ENCODE peak calls at places on chromosomes 5 and 9, in five cellular contexts. One of them, this sample, is unnamed.

GRCh38 chr5:120368923-120369715 is 95.0 kb upstream of the PRR16 start:
- DNase-seq in testis: no peak
- DNase-seq in IMR-90: no peak
- DNase-seq in endothelial cell of umbilical vein: no peak
- DNase-seq in left lung: no peak
- DNase-seq in this sample: peak; percentile 83

GRCh38 chr5:6747103-6747502 is 33.9 kb downstream of the TENT4A start:
- DNase-seq in endothelial cell of umbilical vein: no peak
- DNase-seq in testis: no peak
- DNase-seq in left lung: no peak
- DNase-seq in IMR-90: no peak
- DNase-seq in this sample: no peak

GRCh38 chr9:134699343-134699740 is 57.7 kb downstream of the COL5A1 start:
- DNase-seq in testis: no peak
- DNase-seq in endothelial cell of umbilical vein: no peak
- DNase-seq in IMR-90: peak; percentile 37
- DNase-seq in left lung: peak; percentile 6
- DNase-seq in this sample: no peak

GRCh38 chr5:42930934-42931333 is 109.2 kb downstream of the ANXA2R start:
- DNase-seq in IMR-90: peak; percentile 18
- DNase-seq in testis: no peak
- DNase-seq in endothelial cell of umbilical vein: no peak
- DNase-seq in left lung: no peak
- DNase-seq in this sample: no peak

GRCh38 chr5:140113180-140113698 is 670 bp upstream of the PURA start:
- DNase-seq in IMR-90: no peak
- DNase-seq in testis: peak; percentile 54
- DNase-seq in endothelial cell of umbilical vein: peak; percentile 10
- DNase-seq in left lung: peak; percentile 78
- DNase-seq in this sample: peak; percentile 51

GRCh38 chr9:92660266-92660665 is 9.7 kb downstream of the IPPK start:
- DNase-seq in endothelial cell of umbilical vein: no peak
- DNase-seq in testis: no peak
- DNase-seq in IMR-90: no peak
- DNase-seq in left lung: peak; percentile 49
- DNase-seq in this sample: no peak

GRCh38 chr5:27241564-27242257 is 203.3 kb upstream of the CDH9 start:
- DNase-seq in IMR-90: peak; percentile 97
- DNase-seq in endothelial cell of umbilical vein: no peak
- DNase-seq in left lung: no peak
- DNase-seq in testis: no peak
- DNase-seq in this sample: no peak

GRCh38 chr9:93814561-93814960 is 140.6 kb downstream of the BARX1 start:
- DNase-seq in left lung: no peak
- DNase-seq in IMR-90: no peak
- DNase-seq in testis: no peak
- DNase-seq in endothelial cell of umbilical vein: no peak
- DNase-seq in this sample: no peak

GRCh38 chr5:68067353-68067752 is 148.2 kb upstream of the PIK3R1 start:
- DNase-seq in IMR-90: no peak
- DNase-seq in endothelial cell of umbilical vein: no peak
- DNase-seq in left lung: no peak
- DNase-seq in testis: no peak
- DNase-seq in this sample: no peak

GRCh38 chr5:154543380-154543779 is 65.4 kb upstream of the HAND1 start:
- DNase-seq in endothelial cell of umbilical vein: no peak
- DNase-seq in testis: peak; percentile 64
- DNase-seq in IMR-90: no peak
- DNase-seq in left lung: no peak
- DNase-seq in this sample: no peak

GRCh38 chr9:136773386-136774044 is 9.2 kb upstream of the LCN15 start:
- DNase-seq in endothelial cell of umbilical vein: peak; percentile 42
- DNase-seq in left lung: peak; percentile 89
- DNase-seq in testis: no peak
- DNase-seq in IMR-90: no peak
- DNase-seq in this sample: no peak

GRCh38 chr5:35990941-35991592 is at the start of gene UGT3A1:
- DNase-seq in endothelial cell of umbilical vein: no peak
- DNase-seq in IMR-90: no peak
- DNase-seq in testis: no peak
- DNase-seq in left lung: no peak
- DNase-seq in this sample: peak; percentile 73

GRCh38 chr5:81755320-81755719 is 4.4 kb upstream of the SSBP2 start:
- DNase-seq in endothelial cell of umbilical vein: peak; percentile 64
- DNase-seq in left lung: no peak
- DNase-seq in testis: peak; percentile 68
- DNase-seq in IMR-90: peak; percentile 89
- DNase-seq in this sample: no peak

GRCh38 chr9:134053401-134053871 is 14.4 kb downstream of the BRD3 start:
- DNase-seq in IMR-90: no peak
- DNase-seq in endothelial cell of umbilical vein: no peak
- DNase-seq in left lung: peak; percentile 60
- DNase-seq in testis: no peak
- DNase-seq in this sample: peak; percentile 18

GRCh38 chr9:95091574-95091970 is 225.9 kb downstream of the FANCC start:
- DNase-seq in left lung: no peak
- DNase-seq in IMR-90: peak; percentile 53
- DNase-seq in endothelial cell of umbilical vein: no peak
- DNase-seq in testis: no peak
- DNase-seq in this sample: no peak

GRCh38 chr9:127589955-127590370 is 22.1 kb upstream of the STXBP1 start:
- DNase-seq in endothelial cell of umbilical vein: peak; percentile 71
- DNase-seq in IMR-90: peak; percentile 77
- DNase-seq in testis: peak; percentile 81
- DNase-seq in left lung: no peak
- DNase-seq in this sample: peak; percentile 72

GRCh38 chr5:10214036-10214435 is 35.7 kb downstream of the ATPSCKMT start:
- DNase-seq in endothelial cell of umbilical vein: no peak
- DNase-seq in testis: no peak
- DNase-seq in left lung: no peak
- DNase-seq in IMR-90: no peak
- DNase-seq in this sample: no peak

GRCh38 chr5:96432245-96433065 is 593 bp downstream of the PCSK1 start:
- DNase-seq in endothelial cell of umbilical vein: peak; percentile 12
- DNase-seq in left lung: no peak
- DNase-seq in IMR-90: no peak
- DNase-seq in testis: no peak
- DNase-seq in this sample: no peak

GRCh38 chr9:5515261-5515650 is 4.9 kb downstream of the PDCD1LG2 start:
- DNase-seq in left lung: no peak
- DNase-seq in IMR-90: no peak
- DNase-seq in testis: no peak
- DNase-seq in endothelial cell of umbilical vein: no peak
- DNase-seq in this sample: no peak

GRCh38 chr5:143533978-143534763 is 130.7 kb upstream of the NR3C1 start:
- DNase-seq in left lung: no peak
- DNase-seq in testis: no peak
- DNase-seq in endothelial cell of umbilical vein: no peak
- DNase-seq in IMR-90: no peak
- DNase-seq in this sample: peak; percentile 73

GRCh38 chr9:94945191-94946144 is 219.0 kb downstream of the AOPEP start:
- DNase-seq in left lung: no peak
- DNase-seq in testis: peak; percentile 35
- DNase-seq in endothelial cell of umbilical vein: peak; percentile 55
- DNase-seq in IMR-90: peak; percentile 96
- DNase-seq in this sample: no peak

GRCh38 chr5:165334186-165334585 is 1828.8 kb downstream of the MAT2B start:
- DNase-seq in testis: no peak
- DNase-seq in IMR-90: peak; percentile 41
- DNase-seq in left lung: no peak
- DNase-seq in endothelial cell of umbilical vein: no peak
- DNase-seq in this sample: no peak

GRCh38 chr9:125203259-125203658 is 2.9 kb downstream of the RABEPK start:
- DNase-seq in left lung: no peak
- DNase-seq in testis: no peak
- DNase-seq in endothelial cell of umbilical vein: no peak
- DNase-seq in IMR-90: peak; percentile 46
- DNase-seq in this sample: no peak

GRCh38 chr5:53936481-53937352 is 373.7 kb downstream of the ARL15 start:
- DNase-seq in IMR-90: no peak
- DNase-seq in endothelial cell of umbilical vein: no peak
- DNase-seq in left lung: no peak
- DNase-seq in testis: peak; percentile 52
- DNase-seq in this sample: peak; percentile 82

GRCh38 chr5:42993516-42994284 is 46.4 kb downstream of the ANXA2R start:
- DNase-seq in IMR-90: peak; percentile 89
- DNase-seq in endothelial cell of umbilical vein: peak; percentile 88
- DNase-seq in left lung: no peak
- DNase-seq in testis: no peak
- DNase-seq in this sample: peak; percentile 53

GRCh38 chr9:94913550-94913949 is 187.1 kb downstream of the AOPEP start:
- DNase-seq in IMR-90: no peak
- DNase-seq in left lung: no peak
- DNase-seq in endothelial cell of umbilical vein: no peak
- DNase-seq in testis: no peak
- DNase-seq in this sample: no peak

GRCh38 chr5:137753227-137753985 is 757 bp downstream of the HNRNPA0 start:
- DNase-seq in IMR-90: no peak
- DNase-seq in left lung: peak; percentile 92
- DNase-seq in endothelial cell of umbilical vein: no peak
- DNase-seq in testis: peak; percentile 62
- DNase-seq in this sample: peak; percentile 63

GRCh38 chr5:157659886-157660660 is 7.8 kb upstream of the SOX30 start:
- DNase-seq in testis: no peak
- DNase-seq in endothelial cell of umbilical vein: no peak
- DNase-seq in IMR-90: no peak
- DNase-seq in left lung: no peak
- DNase-seq in this sample: no peak

GRCh38 chr9:107020040-107020530 is 157.1 kb downstream of the ZNF462 start:
- DNase-seq in endothelial cell of umbilical vein: no peak
- DNase-seq in testis: no peak
- DNase-seq in left lung: no peak
- DNase-seq in IMR-90: peak; percentile 96
- DNase-seq in this sample: no peak

GRCh38 chr9:36063804-36064447 is 27.2 kb downstream of the RECK start:
- DNase-seq in testis: no peak
- DNase-seq in endothelial cell of umbilical vein: no peak
- DNase-seq in left lung: no peak
- DNase-seq in IMR-90: peak; percentile 79
- DNase-seq in this sample: no peak

GRCh38 chr5:73370076-73370475 is 78.5 kb downstream of the FOXD1 start:
- DNase-seq in testis: no peak
- DNase-seq in IMR-90: no peak
- DNase-seq in endothelial cell of umbilical vein: no peak
- DNase-seq in left lung: no peak
- DNase-seq in this sample: no peak

GRCh38 chr5:73367650-73368049 is 80.9 kb downstream of the FOXD1 start:
- DNase-seq in endothelial cell of umbilical vein: no peak
- DNase-seq in IMR-90: peak; percentile 39
- DNase-seq in left lung: no peak
- DNase-seq in testis: no peak
- DNase-seq in this sample: no peak

GRCh38 chr5:73370620-73371583 is 77.7 kb downstream of the FOXD1 start:
- DNase-seq in left lung: no peak
- DNase-seq in endothelial cell of umbilical vein: peak; percentile 97
- DNase-seq in IMR-90: peak; percentile 98
- DNase-seq in testis: no peak
- DNase-seq in this sample: no peak

GRCh38 chr5:73365990-73366667 is 82.4 kb downstream of the FOXD1 start:
- DNase-seq in IMR-90: no peak
- DNase-seq in endothelial cell of umbilical vein: no peak
- DNase-seq in left lung: no peak
- DNase-seq in testis: no peak
- DNase-seq in this sample: no peak

GRCh38 chr5:73369283-73369682 is 79.3 kb downstream of the FOXD1 start:
- DNase-seq in endothelial cell of umbilical vein: no peak
- DNase-seq in left lung: no peak
- DNase-seq in IMR-90: no peak
- DNase-seq in testis: no peak
- DNase-seq in this sample: no peak
- H3K4me1 ChIP-seq in endothelial cell of umbilical vein: peaks cover 44% of the 10 kb centered on the region
- H3K4me1 ChIP-seq in left lung: no peaks in the 10 kb centered on the region
- H3K4me1 ChIP-seq in IMR-90: peaks cover 31% of the 10 kb centered on the region
- H3K4me1 ChIP-seq in testis: no peaks in the 10 kb centered on the region
- H3K4me1 ChIP-seq in this sample: no peaks in the 10 kb centered on the region

GRCh38 chr5:83467315-83468044 is 4.1 kb upstream of the VCAN start:
- DNase-seq in testis: no peak
- DNase-seq in endothelial cell of umbilical vein: no peak
- DNase-seq in IMR-90: peak; percentile 65
- DNase-seq in left lung: peak; percentile 41
- DNase-seq in this sample: no peak
- TF ChIP-seq CTCF in testis: no peak
- TF ChIP-seq CTCF in endothelial cell of umbilical vein: no peak
- TF ChIP-seq CTCF in IMR-90: no peak
- TF ChIP-seq CTCF in left lung: no peak
- TF ChIP-seq CTCF in this sample: no peak

DNA sequence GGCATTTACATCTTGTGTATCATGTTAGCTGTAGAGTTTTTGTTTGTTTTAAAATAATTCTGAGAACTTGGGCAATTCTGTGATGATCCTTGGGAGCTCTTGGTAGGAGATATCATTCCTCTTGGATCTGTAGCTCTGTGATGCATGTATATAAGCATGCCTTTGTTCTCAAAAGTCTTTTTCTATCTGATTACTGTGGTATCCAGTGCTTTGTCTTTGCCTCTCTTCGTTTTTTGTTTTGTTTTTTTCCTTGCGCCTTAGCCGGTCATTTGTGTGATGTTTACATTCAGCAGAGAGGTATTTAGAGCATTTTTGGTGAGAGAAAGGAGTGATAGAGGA is 110.0 kb downstream of the PAM start:
- DNase-seq in left lung: no peak
- DNase-seq in testis: no peak
- DNase-seq in IMR-90: peak; percentile 41
- DNase-seq in endothelial cell of umbilical vein: peak; percentile 55
- DNase-seq in this sample: no peak
- H3K4me3 ChIP-seq in left lung: peak overlapping the region; percentile 52
- H3K4me3 ChIP-seq in testis: peak overlapping the region; percentile 69
- H3K4me3 ChIP-seq in IMR-90: peak overlapping the region; percentile 56
- H3K4me3 ChIP-seq in endothelial cell of umbilical vein: peak overlapping the region; percentile 60
- H3K4me3 ChIP-seq in this sample: no peak overlapping the region

DNA sequence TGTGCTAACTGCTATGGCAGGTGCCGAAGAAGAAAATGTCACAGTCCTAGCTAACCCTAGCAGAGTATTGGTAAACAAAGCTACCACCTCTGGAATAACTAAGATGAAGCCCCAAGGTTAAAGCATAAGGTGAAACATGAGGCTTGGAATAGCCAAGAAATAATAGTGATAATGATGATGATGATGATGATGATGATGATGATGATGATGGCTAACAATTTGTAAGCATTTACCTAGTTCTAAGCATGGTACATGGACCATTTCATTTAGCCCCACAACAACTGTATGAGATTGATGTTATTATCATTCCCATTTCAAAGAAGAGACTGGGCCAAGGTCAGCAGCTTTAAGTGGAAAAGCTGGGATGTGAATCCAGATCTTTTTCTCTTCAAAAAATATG is 35.3 kb downstream of the SH3RF2 start:
- DNase-seq in IMR-90: no peak
- DNase-seq in testis: no peak
- DNase-seq in endothelial cell of umbilical vein: no peak
- DNase-seq in left lung: no peak
- DNase-seq in this sample: no peak
- H3K4me1 ChIP-seq in IMR-90: peaks cover 3% of the 10 kb centered on the region
- H3K4me1 ChIP-seq in testis: peaks cover 15% of the 10 kb centered on the region
- H3K4me1 ChIP-seq in endothelial cell of umbilical vein: peaks cover 17% of the 10 kb centered on the region
- H3K4me1 ChIP-seq in left lung: no peaks in the 10 kb centered on the region
- H3K4me1 ChIP-seq in this sample: peaks cover 39% of the 10 kb centered on the region

GRCh38 chr9:27943544-27943943 is 370.3 kb upstream of the C9orf72 start:
- DNase-seq in IMR-90: no peak
- DNase-seq in endothelial cell of umbilical vein: no peak
- DNase-seq in left lung: no peak
- DNase-seq in testis: no peak
- DNase-seq in this sample: no peak
- TF ChIP-seq CTCF in IMR-90: no peak
- TF ChIP-seq CTCF in endothelial cell of umbilical vein: no peak
- TF ChIP-seq CTCF in left lung: no peak
- TF ChIP-seq CTCF in testis: no peak
- TF ChIP-seq CTCF in this sample: no peak

GRCh38 chr9:2623046-2623865 is 1.7 kb downstream of the VLDLR start:
- DNase-seq in IMR-90: peak; percentile 59
- DNase-seq in left lung: peak; percentile 82
- DNase-seq in endothelial cell of umbilical vein: peak; percentile 35
- DNase-seq in testis: peak; percentile 87
- DNase-seq in this sample: peak; percentile 84
- H3K4me3 ChIP-seq in IMR-90: peak overlapping the region; percentile 79
- H3K4me3 ChIP-seq in left lung: peak overlapping the region; percentile 70
- H3K4me3 ChIP-seq in endothelial cell of umbilical vein: no peak overlapping the region
- H3K4me3 ChIP-seq in testis: peak overlapping the region; percentile 70
- H3K4me3 ChIP-seq in this sample: peak overlapping the region; percentile 47